ENCODE peak calls at places on chromosome 18, in four cellular contexts. D, N, L and U are unnamed samples.

GRCh38 chr18:12429556-12429955 is 21.8 kb downstream of the PRELID3A start:
- DNase-seq in D (no peak), N (no peak), L (no peak), U (no peak)

GRCh38 chr18:42839408-42839807 is 276.1 kb downstream of the RIT2 start:
- DNase-seq in D (no peak), N (no peak), L (no peak), U (no peak)

GRCh38 chr18:12772111-12772510 is 69.3 kb downstream of the PSMG2 start:
- DNase-seq in D (no peak), N (no peak), L (no peak), U (no peak)

GRCh38 chr18:11989966-11990380 is 8.7 kb downstream of the IMPA2 start:
- DNase-seq in D (no peak), N (no peak), L (no peak), U (peak; percentile 21)

GRCh38 chr18:76610933-76611749 is 116.1 kb upstream of the ZNF516 start:
- DNase-seq in D (no peak), N (no peak), L (no peak), U (no peak)

GRCh38 chr18:26457195-26457594 is 91.2 kb downstream of the KCTD1 start:
- DNase-seq in D (no peak), N (no peak), L (no peak), U (no peak)

GRCh38 chr18:22015156-22015555 is 154.2 kb upstream of the GATA6 start:
- DNase-seq in D (no peak), N (no peak), L (no peak), U (no peak)

GRCh38 chr18:35376393-35376741 is 770 bp downstream of the ZNF396 start:
- DNase-seq in D (no peak), N (no peak), L (peak; percentile 52), U (peak; percentile 35)

GRCh38 chr18:67650661-67651060 is 134.1 kb upstream of the DSEL start:
- DNase-seq in D (no peak), N (no peak), L (no peak), U (no peak)

GRCh38 chr18:42582266-42582665 is 533.2 kb downstream of the RIT2 start:
- DNase-seq in D (no peak), N (no peak), L (no peak), U (no peak)

GRCh38 chr18:11937874-11938478 is 29.9 kb upstream of the MPPE1 start:
- DNase-seq in D (peak; percentile 23), N (peak; percentile 48), L (peak; percentile 61), U (peak; percentile 78)

GRCh38 chr18:56890632-56891031 is 239.5 kb downstream of the WDR7 start:
- DNase-seq in D (no peak), N (peak; percentile 68), L (no peak), U (no peak)

GRCh38 chr18:9362869-9363268 is 28.3 kb downstream of the TWSG1 start:
- DNase-seq in D (no peak), N (no peak), L (no peak), U (no peak)

GRCh38 chr18:65409266-65409665 is 341.5 kb upstream of the CDH7 start:
- DNase-seq in D (no peak), N (no peak), L (no peak), U (no peak)

GRCh38 chr18:27667064-27667463 is 482.0 kb upstream of the CHST9 start:
- DNase-seq in D (no peak), N (no peak), L (no peak), U (no peak)

GRCh38 chr18:12056034-12056883 is 37.4 kb upstream of the ANKRD62 start:
- DNase-seq in D (no peak), N (no peak), L (no peak), U (no peak)

GRCh38 chr18:22434973-22435608 is 17.4 kb upstream of the CTAGE1 start:
- DNase-seq in D (no peak), N (no peak), L (no peak), U (no peak)

GRCh38 chr18:26357960-26358359 is 131.7 kb downstream of the TAF4B start:
- DNase-seq in D (peak; percentile 3), N (no peak), L (no peak), U (no peak)

GRCh38 chr18:42030586-42031182 is 75.7 kb downstream of the PIK3C3 start:
- DNase-seq in D (no peak), N (peak; percentile 16), L (peak; percentile 5), U (peak; percentile 51)

GRCh38 chr18:627211-627610 is 30.2 kb upstream of the TYMS start:
- DNase-seq in D (no peak), N (no peak), L (no peak), U (no peak)

GRCh38 chr18:48468151-48468550 is 59.0 kb upstream of the ZBTB7C start:
- DNase-seq in D (no peak), N (no peak), L (no peak), U (no peak)

GRCh38 chr18:48462510-48462909 is 53.3 kb upstream of the ZBTB7C start:
- DNase-seq in D (no peak), N (no peak), L (no peak), U (no peak)

GRCh38 chr18:48470484-48471180 is 61.4 kb upstream of the ZBTB7C start:
- DNase-seq in D (no peak), N (peak; percentile 43), L (no peak), U (no peak)

GRCh38 chr18:48472610-48473009 is 63.4 kb upstream of the ZBTB7C start:
- DNase-seq in D (no peak), N (no peak), L (no peak), U (no peak)

GRCh38 chr18:48467231-48467630 is 58.0 kb upstream of the ZBTB7C start:
- DNase-seq in D (no peak), N (no peak), L (no peak), U (no peak)
- TF ChIP-seq CTCF in D (no peak), N (no peak), L (no peak), U (no peak)

DNA sequence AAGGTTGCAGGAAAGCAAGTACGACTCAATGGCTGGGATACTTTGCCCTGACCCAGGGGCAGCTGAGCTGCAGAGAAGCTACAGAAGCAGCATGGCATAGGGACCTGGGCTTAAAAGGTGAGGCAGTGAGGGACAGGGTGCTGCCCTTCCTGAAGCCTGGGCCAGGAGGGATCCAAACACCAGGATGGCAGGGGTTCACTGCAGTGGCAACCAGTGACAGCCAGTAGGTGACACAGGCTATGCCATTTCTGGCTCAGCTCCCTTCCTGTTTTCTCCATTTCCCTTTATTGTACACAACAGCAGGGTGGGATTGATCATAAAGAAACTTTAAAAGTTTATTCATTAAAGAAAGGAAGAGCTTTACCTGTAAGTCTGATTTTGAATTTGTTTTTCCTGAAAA is 48.8 kb downstream of the CABYR start:
- DNase-seq in D (no peak), N (no peak), L (no peak), U (no peak)
- TF ChIP-seq TCF7 in D (no peak), N (no peak), L (no peak), U (no peak)

GRCh38 chr18:62659698-62660097 is 55.6 kb upstream of the PHLPP1 start:
- DNase-seq in D (no peak), N (no peak), L (no peak), U (no peak)
- TF ChIP-seq ETV6 in D (no peak), N (no peak), L (no peak), U (no peak)

DNA sequence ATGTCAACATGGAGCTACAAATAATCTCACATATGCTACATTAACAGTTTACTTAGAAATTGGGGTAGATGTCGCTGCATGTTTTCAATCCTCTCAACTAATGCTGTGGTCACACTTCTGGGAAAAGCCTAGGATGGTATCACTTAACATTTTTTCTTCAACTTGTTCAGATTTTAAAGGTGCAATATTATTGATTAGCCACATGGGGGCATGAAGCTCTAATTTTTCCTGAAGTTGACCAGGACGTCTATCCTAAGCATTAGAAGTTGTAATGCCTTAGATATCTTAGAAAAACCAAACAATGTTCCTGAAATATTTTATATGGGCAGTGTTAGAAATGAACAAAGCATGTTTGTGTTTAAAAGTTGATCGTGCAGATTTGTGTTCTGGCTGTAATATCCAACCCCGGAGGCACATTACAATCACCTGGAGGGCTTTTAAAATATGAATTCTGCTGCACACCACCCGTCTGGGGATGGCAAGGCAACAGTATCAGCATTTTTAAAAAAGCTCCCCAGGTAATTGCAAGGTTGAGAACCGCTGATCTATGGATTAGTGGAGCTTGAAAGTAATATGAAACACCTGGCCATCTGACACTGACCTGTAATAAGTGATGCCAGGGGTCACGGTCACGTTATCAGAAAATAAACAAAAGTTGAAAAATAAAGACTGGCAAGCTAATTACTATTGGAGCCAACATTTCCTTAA is 100.4 kb upstream of the LMAN1 start:
- DNase-seq in D (no peak), N (peak; percentile 16), L (peak; percentile 35), U (no peak)
- TF ChIP-seq CTCF in D (peak; percentile 55), N (peak; percentile 66), L (peak; percentile 29), U (peak; percentile 62)

GRCh38 chr18:79554321-79554720 is 125.3 kb upstream of the CTDP1 start:
- DNase-seq in D (no peak), N (no peak), L (no peak), U (no peak)
- TF ChIP-seq TCF7 in D (no peak), N (no peak), L (no peak), U (no peak)

GRCh38 chr18:50131591-50131990 is 63.4 kb downstream of the MYO5B start:
- DNase-seq in D (peak; percentile 48), N (no peak), L (no peak), U (no peak)
- TF ChIP-seq ETV6 in D (no peak), N (no peak), L (no peak), U (no peak)

GRCh38 chr18:48669180-48669675 is 130.4 kb downstream of the CTIF start:
- DNase-seq in D (no peak), N (no peak), L (no peak), U (no peak)
- TF ChIP-seq CTCF in D (no peak), N (no peak), L (no peak), U (no peak)